ENCODE peak calls at places on chromosomes 3 and 15, in ten cellular contexts. H is coronary artery, L is PC-3, G is EL, A is T-helper 2 cell, I is AG09319, U is H54, S is kidney glomerular epithelial cell, C is putamen, V is NCI-H2029 treated with DMSO at 0.1 percent for 48 hours. M is an unnamed sample.

GRCh38 chr15:61032600-61033286 is 196.4 kb downstream of the RORA start:
- DNase-seq in S (no peak), I (no peak), G (no peak), V (no peak), A (no peak), C (no peak), U (no peak), L (no peak), H (no peak), M (no peak)

GRCh38 chr15:75577401-75578205 is 1.5 kb downstream of the PTPN9 start:
- DNase-seq in H (no peak), C (peak), S (peak), L (peak), I (no peak), G (peak), V (no peak), U (no peak), A (no peak), M (no peak)

GRCh38 chr3:7290062-7290825 is 429.3 kb downstream of the GRM7 start:
- DNase-seq in C (no peak), S (no peak), L (no peak), I (no peak), H (no peak), U (no peak), A (no peak), V (no peak), G (no peak), M (no peak)

GRCh38 chr15:99788156-99788555 is 54.9 kb upstream of the LYSMD4 start:
- DNase-seq in U (no peak), C (no peak), V (no peak), I (no peak), A (no peak), S (no peak), L (no peak), G (no peak), H (no peak), M (no peak)

GRCh38 chr3:101940521-101940992 is 91.2 kb downstream of the NFKBIZ start:
- DNase-seq in U (no peak), I (peak), V (peak), L (peak), S (peak), G (peak), H (no peak), C (no peak), A (no peak), M (peak)

GRCh38 chr3:30347679-30348216 is 258.7 kb upstream of the TGFBR2 start:
- DNase-seq in L (peak), A (no peak), I (no peak), C (no peak), H (no peak), U (peak), V (no peak), G (peak), S (peak), M (peak)

GRCh38 chr15:41417418-41417811 is 520 bp downstream of the RTF1 start:
- DNase-seq in H (no peak), S (no peak), I (no peak), V (no peak), G (peak), U (peak), C (peak), A (peak), L (peak), M (no peak)

GRCh38 chr3:48928679-48929078 is 10.0 kb downstream of the ARIH2 start:
- DNase-seq in U (no peak), I (no peak), A (no peak), L (no peak), C (no peak), S (no peak), V (no peak), G (peak), H (no peak), M (no peak)

GRCh38 chr3:124051636-124052035 is 59.7 kb upstream of the ROPN1 start:
- DNase-seq in G (no peak), I (no peak), H (no peak), A (no peak), S (no peak), C (no peak), V (no peak), U (no peak), L (no peak), M (no peak)

GRCh38 chr3:189041482-189042090 is 130.2 kb upstream of the TPRG1 start:
- DNase-seq in S (peak), G (peak), A (peak), U (peak), V (no peak), C (peak), L (peak), H (no peak), I (no peak), M (peak)

M was measured in activated CD4-positive, alpha-beta T cell treated with anti-CD3 and anti-CD28 coated beads, Interleukin-2, amount 50 U/mL, for 4 hours.